ENCODE peak calls at places on chromosomes 16 and 17, in seven cellular contexts. One of them, this sample, is unnamed.

GRCh38 chr16:53090591-53091507 is 36.1 kb downstream of the CHD9 start:
- DNase-seq in fibroblast of the aortic adventitia: peak
- DNase-seq in activated CD8-positive, alpha-beta T cell treated with anti-CD3 and anti-CD28 coated beads for 36 hours: peak
- DNase-seq in neural progenitor cell: peak
- DNase-seq in neural crest cell: no peak
- DNase-seq in Calu3: no peak
- DNase-seq in astrocyte of the cerebellum: peak
- DNase-seq in this sample: no peak

GRCh38 chr16:81650281-81650680 is 128.8 kb upstream of the PLCG2 start:
- DNase-seq in neural crest cell: no peak
- DNase-seq in fibroblast of the aortic adventitia: no peak
- DNase-seq in astrocyte of the cerebellum: no peak
- DNase-seq in Calu3: no peak
- DNase-seq in activated CD8-positive, alpha-beta T cell treated with anti-CD3 and anti-CD28 coated beads for 36 hours: no peak
- DNase-seq in neural progenitor cell: no peak
- DNase-seq in this sample: no peak

GRCh38 chr17:7321466-7321865 is 6.3 kb upstream of the GPS2 start:
- DNase-seq in neural crest cell: no peak
- DNase-seq in astrocyte of the cerebellum: no peak
- DNase-seq in fibroblast of the aortic adventitia: no peak
- DNase-seq in activated CD8-positive, alpha-beta T cell treated with anti-CD3 and anti-CD28 coated beads for 36 hours: no peak
- DNase-seq in Calu3: no peak
- DNase-seq in neural progenitor cell: no peak
- DNase-seq in this sample: no peak

GRCh38 chr16:86072328-86073102 is 173.6 kb downstream of the IRF8 start:
- DNase-seq in fibroblast of the aortic adventitia: peak
- DNase-seq in neural crest cell: peak
- DNase-seq in Calu3: peak
- DNase-seq in neural progenitor cell: peak
- DNase-seq in astrocyte of the cerebellum: peak
- DNase-seq in activated CD8-positive, alpha-beta T cell treated with anti-CD3 and anti-CD28 coated beads for 36 hours: peak
- DNase-seq in this sample: peak

GRCh38 chr16:25006504-25007055 is 8.6 kb downstream of the ARHGAP17 start:
- DNase-seq in neural progenitor cell: no peak
- DNase-seq in neural crest cell: no peak
- DNase-seq in activated CD8-positive, alpha-beta T cell treated with anti-CD3 and anti-CD28 coated beads for 36 hours: no peak
- DNase-seq in fibroblast of the aortic adventitia: peak
- DNase-seq in Calu3: no peak
- DNase-seq in astrocyte of the cerebellum: no peak
- DNase-seq in this sample: no peak

GRCh38 chr16:27421961-27422740 is 20.2 kb downstream of the IL21R start:
- DNase-seq in Calu3: no peak
- DNase-seq in astrocyte of the cerebellum: no peak
- DNase-seq in neural crest cell: no peak
- DNase-seq in fibroblast of the aortic adventitia: no peak
- DNase-seq in neural progenitor cell: no peak
- DNase-seq in activated CD8-positive, alpha-beta T cell treated with anti-CD3 and anti-CD28 coated beads for 36 hours: no peak
- DNase-seq in this sample: no peak

GRCh38 chr16:20262248-20262647 is 65.1 kb downstream of the GP2 start:
- DNase-seq in Calu3: no peak
- DNase-seq in fibroblast of the aortic adventitia: no peak
- DNase-seq in neural progenitor cell: no peak
- DNase-seq in activated CD8-positive, alpha-beta T cell treated with anti-CD3 and anti-CD28 coated beads for 36 hours: no peak
- DNase-seq in neural crest cell: no peak
- DNase-seq in astrocyte of the cerebellum: no peak
- DNase-seq in this sample: no peak

GRCh38 chr17:10033449-10033848 is 128.4 kb upstream of the RCVRN start:
- DNase-seq in activated CD8-positive, alpha-beta T cell treated with anti-CD3 and anti-CD28 coated beads for 36 hours: no peak
- DNase-seq in astrocyte of the cerebellum: no peak
- DNase-seq in neural progenitor cell: peak
- DNase-seq in Calu3: no peak
- DNase-seq in fibroblast of the aortic adventitia: no peak
- DNase-seq in neural crest cell: no peak
- DNase-seq in this sample: no peak

GRCh38 chr16:79217375-79218011 is 383.0 kb downstream of the MAF start:
- DNase-seq in neural progenitor cell: no peak
- DNase-seq in astrocyte of the cerebellum: no peak
- DNase-seq in activated CD8-positive, alpha-beta T cell treated with anti-CD3 and anti-CD28 coated beads for 36 hours: peak
- DNase-seq in fibroblast of the aortic adventitia: no peak
- DNase-seq in Calu3: no peak
- DNase-seq in neural crest cell: no peak
- DNase-seq in this sample: no peak

GRCh38 chr17:32654351-32654750 is 167.6 kb downstream of the CDK5R1 start:
- DNase-seq in neural progenitor cell: no peak
- DNase-seq in fibroblast of the aortic adventitia: no peak
- DNase-seq in astrocyte of the cerebellum: no peak
- DNase-seq in activated CD8-positive, alpha-beta T cell treated with anti-CD3 and anti-CD28 coated beads for 36 hours: no peak
- DNase-seq in neural crest cell: no peak
- DNase-seq in Calu3: no peak
- DNase-seq in this sample: no peak

GRCh38 chr17:47720754-47721533 is 12.1 kb upstream of the TBX21 start:
- DNase-seq in fibroblast of the aortic adventitia: no peak
- DNase-seq in Calu3: peak
- DNase-seq in neural crest cell: no peak
- DNase-seq in astrocyte of the cerebellum: no peak
- DNase-seq in activated CD8-positive, alpha-beta T cell treated with anti-CD3 and anti-CD28 coated beads for 36 hours: peak
- DNase-seq in neural progenitor cell: peak
- DNase-seq in this sample: peak

GRCh38 chr16:29987371-29988085 is 7.9 kb downstream of the HIRIP3 start:
- DNase-seq in activated CD8-positive, alpha-beta T cell treated with anti-CD3 and anti-CD28 coated beads for 36 hours: no peak
- DNase-seq in Calu3: no peak
- DNase-seq in neural progenitor cell: no peak
- DNase-seq in neural crest cell: no peak
- DNase-seq in fibroblast of the aortic adventitia: no peak
- DNase-seq in astrocyte of the cerebellum: no peak
- DNase-seq in this sample: no peak

GRCh38 chr17:48024149-48025039 is 13.2 kb downstream of the COPZ2 start:
- DNase-seq in astrocyte of the cerebellum: no peak
- DNase-seq in neural crest cell: peak
- DNase-seq in neural progenitor cell: peak
- DNase-seq in Calu3: peak
- DNase-seq in fibroblast of the aortic adventitia: peak
- DNase-seq in activated CD8-positive, alpha-beta T cell treated with anti-CD3 and anti-CD28 coated beads for 36 hours: peak
- DNase-seq in this sample: no peak

DNA sequence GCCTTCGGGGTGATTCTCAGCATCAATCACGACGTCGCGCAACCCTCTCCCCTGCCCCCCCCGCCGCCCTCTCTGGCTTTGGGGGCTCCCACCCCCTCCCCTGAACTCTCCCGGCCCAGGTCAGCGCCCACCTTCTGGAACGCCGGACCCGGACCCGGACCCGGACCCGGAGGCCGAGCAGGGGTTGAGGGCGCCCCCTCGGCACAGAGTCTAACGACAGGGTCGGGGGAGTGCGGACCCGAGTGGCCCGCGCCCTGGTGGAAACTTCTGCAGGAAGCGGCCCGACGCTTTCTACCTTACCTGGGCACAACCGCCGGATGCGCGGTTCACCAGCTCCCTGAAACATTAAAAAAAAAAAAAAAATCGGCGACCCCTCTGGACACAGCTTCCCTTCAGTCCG is 16.2 kb downstream of the SALL1 start:
- DNase-seq in neural crest cell: no peak
- DNase-seq in activated CD8-positive, alpha-beta T cell treated with anti-CD3 and anti-CD28 coated beads for 36 hours: no peak
- DNase-seq in neural progenitor cell: no peak
- DNase-seq in astrocyte of the cerebellum: no peak
- DNase-seq in Calu3: no peak
- DNase-seq in fibroblast of the aortic adventitia: no peak
- DNase-seq in this sample: no peak
- TF ChIP-seq CTCF in neural crest cell: no peak
- TF ChIP-seq CTCF in activated CD8-positive, alpha-beta T cell treated with anti-CD3 and anti-CD28 coated beads for 36 hours: no peak
- TF ChIP-seq CTCF in neural progenitor cell: no peak
- TF ChIP-seq CTCF in astrocyte of the cerebellum: no peak
- TF ChIP-seq CTCF in Calu3: no peak
- TF ChIP-seq CTCF in fibroblast of the aortic adventitia: no peak
- TF ChIP-seq CTCF in this sample: no peak

GRCh38 chr17:42026821-42027539 is 7.1 kb downstream of the NKIRAS2 start:
- DNase-seq in fibroblast of the aortic adventitia: no peak
- DNase-seq in astrocyte of the cerebellum: no peak
- DNase-seq in neural progenitor cell: peak
- DNase-seq in Calu3: no peak
- DNase-seq in neural crest cell: no peak
- DNase-seq in activated CD8-positive, alpha-beta T cell treated with anti-CD3 and anti-CD28 coated beads for 36 hours: no peak
- DNase-seq in this sample: no peak

GRCh38 chr17:42027961-42028790 is 8.3 kb downstream of the NKIRAS2 start:
- DNase-seq in neural progenitor cell: peak
- DNase-seq in Calu3: peak
- DNase-seq in neural crest cell: no peak
- DNase-seq in fibroblast of the aortic adventitia: no peak
- DNase-seq in astrocyte of the cerebellum: no peak
- DNase-seq in activated CD8-positive, alpha-beta T cell treated with anti-CD3 and anti-CD28 coated beads for 36 hours: no peak
- DNase-seq in this sample: no peak

GRCh38 chr17:42023524-42024349 is 3.8 kb downstream of the NKIRAS2 start:
- DNase-seq in Calu3: no peak
- DNase-seq in neural crest cell: no peak
- DNase-seq in fibroblast of the aortic adventitia: no peak
- DNase-seq in astrocyte of the cerebellum: no peak
- DNase-seq in activated CD8-positive, alpha-beta T cell treated with anti-CD3 and anti-CD28 coated beads for 36 hours: no peak
- DNase-seq in neural progenitor cell: no peak
- DNase-seq in this sample: no peak

GRCh38 chr17:42027540-42027889 is 7.6 kb downstream of the NKIRAS2 start:
- DNase-seq in activated CD8-positive, alpha-beta T cell treated with anti-CD3 and anti-CD28 coated beads for 36 hours: no peak
- DNase-seq in astrocyte of the cerebellum: no peak
- DNase-seq in neural crest cell: no peak
- DNase-seq in neural progenitor cell: no peak
- DNase-seq in Calu3: no peak
- DNase-seq in fibroblast of the aortic adventitia: no peak
- DNase-seq in this sample: no peak

GRCh38 chr17:42025191-42025579 is 5.3 kb downstream of the NKIRAS2 start:
- DNase-seq in neural crest cell: no peak
- DNase-seq in astrocyte of the cerebellum: no peak
- DNase-seq in Calu3: no peak
- DNase-seq in neural progenitor cell: no peak
- DNase-seq in activated CD8-positive, alpha-beta T cell treated with anti-CD3 and anti-CD28 coated beads for 36 hours: no peak
- DNase-seq in fibroblast of the aortic adventitia: no peak
- DNase-seq in this sample: no peak
- TF ChIP-seq CTCF in neural crest cell: no peak
- TF ChIP-seq CTCF in astrocyte of the cerebellum: no peak
- TF ChIP-seq CTCF in Calu3: no peak
- TF ChIP-seq CTCF in neural progenitor cell: no peak
- TF ChIP-seq CTCF in activated CD8-positive, alpha-beta T cell treated with anti-CD3 and anti-CD28 coated beads for 36 hours: peak
- TF ChIP-seq CTCF in fibroblast of the aortic adventitia: no peak
- TF ChIP-seq CTCF in this sample: no peak

DNA sequence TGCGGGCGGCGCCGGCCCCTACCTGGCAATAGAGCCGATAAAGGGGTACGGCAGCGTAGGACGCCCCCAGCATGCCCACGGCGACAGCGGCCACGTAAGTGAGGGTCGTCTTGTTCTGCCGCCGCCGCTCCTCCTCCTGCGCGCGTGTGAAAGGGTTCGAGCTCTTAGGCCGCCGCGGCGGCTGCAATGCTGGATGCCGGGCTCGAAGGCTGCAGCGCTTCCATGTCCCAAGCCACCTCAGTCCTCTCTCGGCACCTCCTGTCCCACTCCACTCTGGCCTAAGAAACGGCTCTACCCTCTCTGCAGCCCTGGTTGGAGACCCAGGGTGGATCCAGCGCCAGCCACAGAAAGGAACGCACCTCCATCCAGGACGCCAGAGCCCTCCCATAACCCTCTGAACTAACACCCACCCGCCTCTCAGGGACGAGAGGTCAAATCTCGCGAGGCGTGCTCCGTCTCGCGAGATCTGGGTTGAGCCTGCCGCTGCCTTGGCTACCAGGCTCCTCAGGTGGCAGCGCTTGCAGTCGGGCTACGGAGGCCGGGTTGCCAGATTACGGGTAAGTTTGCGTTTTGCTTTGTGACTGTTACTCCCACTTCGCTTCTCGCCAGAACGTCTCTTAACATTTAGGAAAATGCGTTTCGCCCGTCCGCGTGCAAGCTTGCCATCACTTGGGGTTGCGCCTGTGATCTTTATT is at the start of the genes COX11 and STXBP4:
- DNase-seq in activated CD8-positive, alpha-beta T cell treated with anti-CD3 and anti-CD28 coated beads for 36 hours: peak
- DNase-seq in astrocyte of the cerebellum: peak
- DNase-seq in fibroblast of the aortic adventitia: peak
- DNase-seq in neural crest cell: peak
- DNase-seq in Calu3: peak
- DNase-seq in neural progenitor cell: peak
- DNase-seq in this sample: peak
- TF ChIP-seq CTCF in activated CD8-positive, alpha-beta T cell treated with anti-CD3 and anti-CD28 coated beads for 36 hours: peak
- TF ChIP-seq CTCF in astrocyte of the cerebellum: peak
- TF ChIP-seq CTCF in fibroblast of the aortic adventitia: peak
- TF ChIP-seq CTCF in neural crest cell: peak
- TF ChIP-seq CTCF in Calu3: no peak
- TF ChIP-seq CTCF in neural progenitor cell: peak
- TF ChIP-seq CTCF in this sample: no peak

GRCh38 chr17:79609175-79609589 is 1.7 kb downstream of the RBFOX3 start:
- DNase-seq in neural progenitor cell: peak
- DNase-seq in Calu3: no peak
- DNase-seq in neural crest cell: no peak
- DNase-seq in fibroblast of the aortic adventitia: no peak
- DNase-seq in activated CD8-positive, alpha-beta T cell treated with anti-CD3 and anti-CD28 coated beads for 36 hours: no peak
- DNase-seq in astrocyte of the cerebellum: no peak
- DNase-seq in this sample: no peak

GRCh38 chr17:79608729-79609039 is 2.2 kb downstream of the RBFOX3 start:
- DNase-seq in astrocyte of the cerebellum: no peak
- DNase-seq in fibroblast of the aortic adventitia: no peak
- DNase-seq in neural crest cell: no peak
- DNase-seq in neural progenitor cell: no peak
- DNase-seq in activated CD8-positive, alpha-beta T cell treated with anti-CD3 and anti-CD28 coated beads for 36 hours: no peak
- DNase-seq in Calu3: no peak
- DNase-seq in this sample: no peak

GRCh38 chr17:79606487-79606886 is 4.4 kb downstream of the RBFOX3 start:
- DNase-seq in fibroblast of the aortic adventitia: no peak
- DNase-seq in activated CD8-positive, alpha-beta T cell treated with anti-CD3 and anti-CD28 coated beads for 36 hours: no peak
- DNase-seq in neural progenitor cell: no peak
- DNase-seq in astrocyte of the cerebellum: no peak
- DNase-seq in Calu3: no peak
- DNase-seq in neural crest cell: no peak
- DNase-seq in this sample: no peak

GRCh38 chr17:79609616-79610150 is 1.2 kb downstream of the RBFOX3 start:
- DNase-seq in fibroblast of the aortic adventitia: no peak
- DNase-seq in neural progenitor cell: peak
- DNase-seq in Calu3: no peak
- DNase-seq in neural crest cell: no peak
- DNase-seq in astrocyte of the cerebellum: no peak
- DNase-seq in activated CD8-positive, alpha-beta T cell treated with anti-CD3 and anti-CD28 coated beads for 36 hours: no peak
- DNase-seq in this sample: no peak

DNA sequence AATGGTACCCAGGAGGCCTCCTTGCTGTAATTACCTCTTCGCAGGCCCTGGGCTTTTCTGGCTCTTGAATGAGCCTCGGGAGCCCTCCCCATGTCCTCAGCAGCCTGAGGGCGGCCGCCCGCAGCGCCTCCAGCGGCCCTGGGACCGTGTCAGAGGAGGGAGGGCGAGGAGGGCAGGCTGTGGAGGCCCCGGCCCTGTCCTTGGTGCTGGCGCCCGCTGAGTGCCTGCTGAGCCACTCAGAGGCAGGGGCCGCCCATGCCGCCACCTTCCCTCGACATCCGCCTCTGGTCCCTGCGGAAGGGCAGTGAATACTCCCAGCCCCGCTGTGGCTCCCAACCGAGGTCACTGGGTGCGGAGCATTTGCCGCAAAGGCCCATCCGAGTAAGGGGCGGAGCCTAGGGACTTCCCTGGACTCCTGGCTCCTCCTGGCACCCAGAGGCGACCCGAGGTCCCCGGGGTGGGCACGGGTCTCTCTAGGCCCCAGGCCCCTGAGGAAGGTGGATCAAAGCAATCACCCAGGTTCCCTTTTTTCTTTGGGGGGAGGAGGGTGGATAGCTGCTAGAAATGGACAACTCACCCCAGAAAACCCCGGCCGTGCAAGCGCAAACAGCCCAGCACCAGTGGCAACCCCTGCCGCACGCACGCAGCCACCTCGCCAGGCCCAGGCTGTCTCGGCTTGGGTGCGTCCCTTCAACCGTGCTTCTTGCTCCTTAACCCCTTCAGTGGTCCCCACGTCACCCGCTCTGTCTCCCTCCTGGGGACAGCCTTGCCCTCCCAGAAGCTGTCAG is 2.7 kb downstream of the RBFOX3 start:
- DNase-seq in fibroblast of the aortic adventitia: no peak
- DNase-seq in Calu3: peak
- DNase-seq in astrocyte of the cerebellum: no peak
- DNase-seq in neural progenitor cell: peak
- DNase-seq in activated CD8-positive, alpha-beta T cell treated with anti-CD3 and anti-CD28 coated beads for 36 hours: peak
- DNase-seq in neural crest cell: peak
- DNase-seq in this sample: peak
- TF ChIP-seq CTCF in fibroblast of the aortic adventitia: no peak
- TF ChIP-seq CTCF in Calu3: no peak
- TF ChIP-seq CTCF in astrocyte of the cerebellum: no peak
- TF ChIP-seq CTCF in neural progenitor cell: peak
- TF ChIP-seq CTCF in activated CD8-positive, alpha-beta T cell treated with anti-CD3 and anti-CD28 coated beads for 36 hours: no peak
- TF ChIP-seq CTCF in neural crest cell: no peak
- TF ChIP-seq CTCF in this sample: peak

This sample was measured in LNCaP clone FGC.